ENCODE peak calls at places on chromosomes 12 and 14, in seven cellular contexts. T is A549, H is esophagus muscularis mucosa, N is psoas muscle, I is DND-41, E is transverse colon, B is osteocyte. O is an unnamed sample.
A peak's percentile ranks its signal among the peaks of the same experiment; 100 is the strongest.

GRCh38 chr12:103933237-103933636 is 3.0 kb downstream of the HSP90B1 start:
- DNase-seq in T (no peak), H (no peak), N (no peak), I (no peak), E (no peak), B (no peak), O (no peak)

GRCh38 chr14:34324363-34324795 is 137.7 kb downstream of the SPTSSA start:
- DNase-seq in T (peak; percentile 40), H (no peak), N (no peak), I (peak; percentile 29), E (peak; percentile 12), B (peak; percentile 10), O (no peak)

GRCh38 chr12:113214938-113215400 is 6.3 kb upstream of the TPCN1 start:
- DNase-seq in T (peak; percentile 79), H (no peak), N (peak; percentile 72), I (no peak), E (peak; percentile 53), B (peak; percentile 90), O (no peak)

GRCh38 chr12:51118706-51119105 is 35.3 kb upstream of the CSRNP2 start:
- DNase-seq in T (no peak), H (no peak), N (no peak), I (no peak), E (no peak), B (no peak), O (no peak)

GRCh38 chr14:97366400-97366799 is 569.2 kb downstream of the VRK1 start:
- DNase-seq in T (no peak), H (no peak), N (no peak), I (no peak), E (no peak), B (no peak), O (no peak)

GRCh38 chr12:5078423-5078822 is 34.7 kb downstream of the KCNA5 start:
- DNase-seq in T (no peak), H (no peak), N (no peak), I (no peak), E (no peak), B (no peak), O (no peak)

GRCh38 chr12:49983892-49984291 is 11.1 kb downstream of the AQP6 start:
- DNase-seq in T (no peak), H (no peak), N (no peak), I (no peak), E (no peak), B (peak; percentile 83), O (no peak)

GRCh38 chr14:97544581-97544980 is 747.4 kb downstream of the VRK1 start:
- DNase-seq in T (no peak), H (no peak), N (no peak), I (no peak), E (no peak), B (no peak), O (no peak)

DNA sequence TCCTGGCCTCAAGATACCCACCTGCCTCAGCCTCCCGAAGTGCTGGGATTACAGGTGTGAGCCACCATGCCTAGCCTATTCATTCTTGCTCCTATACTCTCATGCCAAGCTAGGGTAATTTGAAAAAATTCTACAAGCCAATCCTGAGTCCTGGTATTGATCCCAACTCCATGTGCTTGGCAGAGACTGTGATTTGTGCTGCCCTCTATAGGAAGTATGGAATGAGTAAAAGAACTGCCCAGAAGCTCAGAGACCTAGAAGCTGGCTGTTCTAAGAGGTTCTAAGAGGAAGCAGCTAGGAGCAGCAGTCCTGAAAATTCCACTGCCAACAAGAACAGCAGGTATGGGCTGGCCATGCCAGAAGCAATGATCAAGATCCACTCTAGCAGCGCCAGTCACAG is 402.5 kb downstream of the PCNX1 start:
- DNase-seq in T (no peak), H (no peak), N (no peak), I (no peak), E (no peak), B (no peak), O (no peak)
- TF ChIP-seq CTCF in T (no peak), H (no peak), N (no peak), I (no peak), E (peak; percentile 9), B (no peak), O (no peak)

DNA sequence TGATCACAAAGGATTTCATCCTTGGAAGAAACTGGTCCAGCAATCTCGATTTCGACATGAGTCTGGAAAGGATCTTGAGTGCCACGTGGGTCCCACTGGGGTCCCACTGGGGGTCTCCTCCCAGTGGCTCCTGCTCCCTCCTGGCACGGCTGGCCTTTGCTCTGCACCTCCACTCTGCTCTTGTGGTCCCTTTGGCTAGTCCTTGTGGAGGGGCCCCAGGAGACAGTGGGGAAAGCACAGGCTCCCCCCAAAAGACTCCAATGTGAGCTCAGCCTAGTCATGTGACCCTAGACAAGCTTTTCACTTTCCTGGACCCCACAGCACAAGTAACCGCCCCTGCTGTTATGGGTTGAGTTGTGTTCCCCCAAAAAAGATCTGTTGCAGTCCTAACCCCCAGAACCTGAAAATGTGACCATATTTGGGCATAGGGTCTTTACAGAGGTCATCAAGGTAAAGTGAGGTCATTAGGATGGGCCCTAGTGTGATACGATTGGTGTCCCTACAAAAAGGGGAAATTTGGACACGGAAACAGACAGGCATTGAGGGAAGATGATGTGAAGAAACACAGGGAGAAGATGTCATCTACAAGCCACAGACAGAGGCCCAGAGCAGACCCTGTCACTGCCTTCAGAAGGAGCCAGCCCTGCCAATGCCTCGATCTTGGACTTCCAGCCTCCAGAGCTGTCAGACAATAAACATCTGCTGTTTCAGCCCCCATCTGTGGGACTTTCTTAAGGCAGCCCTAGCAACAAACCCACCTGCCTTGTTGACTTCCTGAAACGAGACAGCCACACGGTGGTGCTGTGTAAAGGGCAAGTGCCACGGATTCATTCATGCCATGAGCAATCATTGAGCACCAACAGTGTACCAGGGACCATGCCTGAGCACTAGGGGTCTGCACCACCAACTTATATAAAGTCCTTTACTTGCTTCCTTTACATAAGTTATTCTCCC is 23.8 kb upstream of the PPP2R5C start:
- DNase-seq in T (no peak), H (peak; percentile 77), N (no peak), I (no peak), E (no peak), B (peak; percentile 64), O (no peak)
- TF ChIP-seq CTCF in T (peak; percentile 24), H (no peak), N (no peak), I (peak; percentile 42), E (no peak), B (no peak), O (no peak)

DNA sequence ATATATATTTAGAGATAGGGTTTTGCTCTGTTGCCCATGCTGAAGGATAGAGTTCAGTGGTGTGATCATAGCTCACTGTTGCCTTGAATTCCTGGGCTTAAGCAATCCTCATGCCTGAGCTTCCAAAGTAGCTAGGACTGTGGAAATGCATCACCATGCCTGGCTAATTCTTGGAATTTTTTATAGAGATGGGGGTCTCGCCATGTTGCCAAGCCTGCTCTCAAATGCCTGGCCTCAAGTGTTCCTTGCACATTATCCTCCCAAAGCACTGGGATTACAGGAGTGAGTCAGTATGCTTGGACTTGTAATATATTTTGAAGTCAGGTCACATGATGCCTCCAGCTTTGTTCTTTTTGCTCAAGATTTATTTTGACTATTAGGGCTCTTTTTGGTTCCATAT is 178.0 kb downstream of the RPAP3 start:
- DNase-seq in T (no peak), H (no peak), N (no peak), I (no peak), E (no peak), B (no peak), O (no peak)
- TF ChIP-seq CTCF in T (no peak), H (no peak), N (no peak), I (no peak), E (no peak), B (no peak), O (no peak)

GRCh38 chr12:55738113-55739024 is 4.6 kb upstream of the GDF11 start:
- DNase-seq in T (peak; percentile 56), H (peak; percentile 96), N (peak; percentile 72), I (peak; percentile 96), E (peak; percentile 84), B (peak; percentile 89), O (peak; percentile 42)
- TF ChIP-seq CTCF in T (peak; percentile 95), H (peak; percentile 90), N (peak; percentile 93), I (peak; percentile 95), E (peak; percentile 85), B (peak; percentile 86), O (peak; percentile 95)

GRCh38 chr14:100540141-100540925 is 46.9 kb downstream of the BEGAIN start:
- DNase-seq in T (no peak), H (no peak), N (peak; percentile 7), I (no peak), E (no peak), B (no peak), O (no peak)
- TF ChIP-seq CTCF in T (peak; percentile 40), H (no peak), N (no peak), I (peak; percentile 39), E (no peak), B (peak; percentile 18), O (no peak)

O was measured in natural killer cell.